ENCODE peak calls at places on chromosome 22, in nine cellular contexts. Z is progenitor cell of endocrine pancreas, G is ovary, F is sigmoid colon, M is kidney, J is left ventricle myocardium inferior, U is fibroblast of villous mesenchyme, A is heart right ventricle, B is Caco-2. W is an unnamed sample.

GRCh38 chr22:45600791-45601730 is 70.6 kb upstream of the ATXN10 start:
- DNase-seq in Z (no peak), G (no peak), F (peak), M (peak), J (no peak), U (peak), A (no peak), B (no peak), W (no peak)

GRCh38 chr22:36194971-36195370 is 6.6 kb downstream of the APOL4 start:
- DNase-seq in Z (peak), G (peak), F (peak), M (no peak), J (peak), U (peak), A (peak), B (peak), W (peak)

GRCh38 chr22:37501610-37502341 is 15.6 kb upstream of the MFNG start:
- DNase-seq in Z (peak), G (peak), F (no peak), M (peak), J (peak), U (peak), A (peak), B (peak), W (peak)

GRCh38 chr22:35446365-35446764 is 46.4 kb downstream of the MCM5 start:
- DNase-seq in Z (no peak), G (no peak), F (peak), M (no peak), J (no peak), U (peak), A (no peak), B (no peak), W (no peak)

GRCh38 chr22:31829505-31829904 is 75.7 kb downstream of the DEPDC5 start:
- DNase-seq in Z (no peak), G (peak), F (no peak), M (no peak), J (no peak), U (peak), A (no peak), B (no peak), W (peak)

GRCh38 chr22:38873469-38874411 is 1.7 kb upstream of the CBX6 start:
- DNase-seq in Z (no peak), G (no peak), F (peak), M (no peak), J (no peak), U (no peak), A (no peak), B (no peak), W (no peak)

GRCh38 chr22:25745341-25746011 is 3.5 kb downstream of the MYO18B start:
- DNase-seq in Z (no peak), G (no peak), F (peak), M (no peak), J (no peak), U (peak), A (no peak), B (no peak), W (no peak)

GRCh38 chr22:40499187-40499753 is 128.9 kb downstream of the SGSM3 start:
- DNase-seq in Z (no peak), G (no peak), F (no peak), M (no peak), J (no peak), U (peak), A (no peak), B (no peak), W (peak)

GRCh38 chr22:28942333-28942732 is 59.0 kb downstream of the ZNRF3 start:
- DNase-seq in Z (no peak), G (no peak), F (no peak), M (no peak), J (no peak), U (no peak), A (no peak), B (no peak), W (no peak)

GRCh38 chr22:37337204-37337943 is 55.1 kb downstream of the CYTH4 start:
- DNase-seq in Z (no peak), G (no peak), F (no peak), M (no peak), J (no peak), U (no peak), A (no peak), B (no peak), W (no peak)

GRCh38 chr22:40607506-40607905 is 29.0 kb downstream of the MRTFA start:
- DNase-seq in Z (no peak), G (no peak), F (no peak), M (no peak), J (no peak), U (no peak), A (no peak), B (no peak), W (no peak)

GRCh38 chr22:46043339-46043738 is 66.4 kb upstream of the WNT7B start:
- DNase-seq in Z (no peak), G (peak), F (peak), M (peak), J (no peak), U (no peak), A (no peak), B (no peak), W (no peak)

GRCh38 chr22:44070029-44070428 is 45.9 kb downstream of the PARVB start:
- DNase-seq in Z (no peak), G (no peak), F (no peak), M (no peak), J (no peak), U (no peak), A (no peak), B (no peak), W (no peak)

GRCh38 chr22:44067901-44068300 is 43.8 kb downstream of the PARVB start:
- DNase-seq in Z (no peak), G (no peak), F (no peak), M (no peak), J (no peak), U (no peak), A (no peak), B (no peak), W (no peak)

GRCh38 chr22:44068422-44069191 is 44.5 kb downstream of the PARVB start:
- DNase-seq in Z (no peak), G (no peak), F (no peak), M (no peak), J (peak), U (no peak), A (peak), B (no peak), W (no peak)

GRCh38 chr22:44063462-44064371 is 39.6 kb downstream of the PARVB start:
- DNase-seq in Z (no peak), G (no peak), F (no peak), M (no peak), J (no peak), U (no peak), A (no peak), B (no peak), W (no peak)

DNA sequence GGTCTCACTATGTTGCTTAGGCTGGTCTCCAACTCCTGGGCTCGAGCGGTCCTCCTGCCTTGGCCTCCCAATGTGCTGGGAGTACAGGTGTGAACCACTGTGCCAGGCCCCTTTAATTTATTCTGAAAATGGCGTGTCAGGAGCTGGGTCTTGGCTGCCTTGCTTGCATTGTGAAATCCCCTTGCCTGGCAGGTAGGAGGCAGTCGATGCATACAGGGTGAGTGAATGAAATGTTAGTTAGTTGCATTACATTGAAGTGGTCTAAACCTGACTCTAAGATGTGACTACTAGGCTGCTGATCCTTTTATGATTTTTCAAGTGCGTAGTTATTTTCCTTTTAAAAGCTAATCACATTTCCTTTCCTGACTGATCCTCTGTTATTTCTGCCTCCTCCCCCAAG is 42.9 kb downstream of the PARVB start:
- DNase-seq in Z (no peak), G (no peak), F (no peak), M (no peak), J (no peak), U (no peak), A (no peak), B (no peak), W (no peak)
- TF ChIP-seq CTCF in Z (no peak), G (no peak), F (no peak), M (no peak), J (no peak), U (no peak), A (no peak), B (no peak), W (no peak)

DNA sequence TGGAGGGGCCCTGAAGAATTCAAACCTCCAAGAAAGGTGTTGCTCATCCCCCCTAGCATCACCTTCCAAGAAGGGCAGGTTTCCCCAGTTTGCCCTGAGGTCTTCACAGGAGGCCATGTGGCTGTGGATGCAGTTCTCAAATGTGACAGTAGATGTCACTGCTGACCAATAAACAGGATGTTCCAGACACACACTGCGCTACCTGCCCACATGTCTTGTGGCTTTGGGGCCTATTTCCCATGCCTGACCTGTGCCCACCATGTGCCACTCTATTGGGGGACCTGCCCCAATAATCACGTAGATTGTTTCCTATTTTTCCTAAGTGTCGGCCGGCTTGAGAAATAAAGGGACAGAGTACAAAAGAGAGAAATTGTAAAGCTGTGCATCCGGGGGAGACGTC is 4.5 kb downstream of the GSTT2 start:
- DNase-seq in Z (no peak), G (no peak), F (no peak), M (no peak), J (no peak), U (peak), A (no peak), B (peak), W (peak)
- TF ChIP-seq CTCF in Z (no peak), G (peak), F (peak), M (peak), J (peak), U (peak), A (peak), B (peak), W (peak)

GRCh38 chr22:19430890-19431541 is 517 bp downstream of the HIRA start:
- DNase-seq in Z (peak), G (peak), F (no peak), M (peak), J (peak), U (peak), A (peak), B (peak), W (peak)
- TF ChIP-seq CTCF in Z (peak), G (no peak), F (no peak), M (no peak), J (peak), U (peak), A (no peak), B (peak), W (no peak)

GRCh38 chr22:18990355-18991137 is 54.5 kb upstream of the PRODH start:
- DNase-seq in Z (no peak), G (no peak), F (no peak), M (no peak), J (no peak), U (no peak), A (no peak), B (no peak), W (no peak)
- TF ChIP-seq CTCF in Z (no peak), G (no peak), F (no peak), M (no peak), J (no peak), U (no peak), A (no peak), B (no peak), W (no peak)

GRCh38 chr22:48944756-48945620 is 882.7 kb downstream of the BRD1 start:
- DNase-seq in Z (peak), G (no peak), F (peak), M (no peak), J (no peak), U (no peak), A (no peak), B (no peak), W (no peak)

GRCh38 chr22:48941903-48942625 is 885.6 kb downstream of the BRD1 start:
- DNase-seq in Z (no peak), G (no peak), F (peak), M (no peak), J (no peak), U (no peak), A (no peak), B (no peak), W (no peak)

GRCh38 chr22:48944433-48944755 is 883.3 kb downstream of the BRD1 start:
- DNase-seq in Z (peak), G (no peak), F (peak), M (no peak), J (no peak), U (no peak), A (no peak), B (no peak), W (no peak)

GRCh38 chr22:48942698-48943566 is 884.7 kb downstream of the BRD1 start:
- DNase-seq in Z (peak), G (no peak), F (peak), M (no peak), J (no peak), U (no peak), A (no peak), B (no peak), W (no peak)

DNA sequence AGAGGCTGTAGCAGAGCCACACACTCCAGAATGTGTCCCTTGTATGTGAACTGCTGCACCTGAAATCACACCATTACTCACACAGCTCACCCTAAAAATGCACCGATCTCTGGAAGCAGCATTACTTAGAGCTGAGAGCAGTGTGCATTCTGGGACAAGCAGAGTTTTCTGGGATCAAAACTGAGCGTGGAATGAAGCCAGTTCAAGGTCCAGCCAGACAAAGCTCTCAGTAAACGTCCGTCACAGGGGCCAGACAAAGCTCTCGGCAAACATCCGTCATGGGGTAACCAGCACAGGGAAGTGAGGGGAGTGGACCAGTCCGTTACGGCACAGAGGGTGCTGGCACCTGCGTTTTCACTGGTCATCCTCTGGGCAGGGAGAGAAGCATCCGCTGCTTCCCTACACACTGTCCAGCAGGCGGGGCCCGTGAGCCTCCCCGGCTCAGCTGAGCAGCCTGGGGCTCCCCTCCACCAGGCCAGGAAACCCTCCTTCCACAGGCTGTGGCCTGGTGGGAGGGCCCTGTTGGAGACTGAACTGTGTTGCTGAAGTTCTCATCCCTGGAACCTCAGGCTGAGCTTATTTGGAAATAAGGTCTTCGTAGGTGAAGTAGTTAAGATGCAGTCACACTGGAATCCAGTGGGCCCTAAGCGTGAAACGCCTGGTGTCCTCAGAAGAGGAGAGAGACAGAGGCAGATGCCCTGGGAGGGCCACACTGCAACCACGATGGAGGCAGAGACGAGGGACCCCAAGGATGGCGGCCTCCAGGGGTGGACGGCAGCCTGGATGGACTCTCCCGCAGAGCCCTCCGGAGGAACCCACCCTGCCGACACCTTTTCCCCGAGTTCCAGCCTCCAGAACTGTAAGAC is 883.9 kb downstream of the BRD1 start:
- DNase-seq in Z (peak), G (no peak), F (peak), M (no peak), J (no peak), U (no peak), A (no peak), B (peak), W (no peak)
- TF ChIP-seq CTCF in Z (peak), G (no peak), F (no peak), M (peak), J (peak), U (no peak), A (peak), B (peak), W (no peak)

GRCh38 chr22:43182118-43182517 is 4.8 kb downstream of the TTLL12 start:
- DNase-seq in Z (no peak), G (peak), F (no peak), M (peak), J (no peak), U (no peak), A (no peak), B (no peak), W (no peak)
- TF ChIP-seq CTCF in Z (no peak), G (no peak), F (no peak), M (no peak), J (no peak), U (no peak), A (no peak), B (no peak), W (no peak)

GRCh38 chr22:20156611-20157415 is 6.0 kb upstream of the CCDC188 start:
- DNase-seq in Z (peak), G (peak), F (peak), M (peak), J (peak), U (peak), A (peak), B (peak), W (peak)

GRCh38 chr22:20158366-20159036 is 7.6 kb upstream of the CCDC188 start:
- DNase-seq in Z (no peak), G (no peak), F (no peak), M (no peak), J (no peak), U (no peak), A (no peak), B (no peak), W (no peak)

GRCh38 chr22:20159088-20159487 is 8.2 kb upstream of the CCDC188 start:
- DNase-seq in Z (no peak), G (no peak), F (no peak), M (no peak), J (no peak), U (no peak), A (no peak), B (no peak), W (no peak)

GRCh38 chr22:20156042-20156389 is 5.2 kb upstream of the CCDC188 start:
- DNase-seq in Z (no peak), G (no peak), F (no peak), M (no peak), J (no peak), U (no peak), A (no peak), B (no peak), W (no peak)

DNA sequence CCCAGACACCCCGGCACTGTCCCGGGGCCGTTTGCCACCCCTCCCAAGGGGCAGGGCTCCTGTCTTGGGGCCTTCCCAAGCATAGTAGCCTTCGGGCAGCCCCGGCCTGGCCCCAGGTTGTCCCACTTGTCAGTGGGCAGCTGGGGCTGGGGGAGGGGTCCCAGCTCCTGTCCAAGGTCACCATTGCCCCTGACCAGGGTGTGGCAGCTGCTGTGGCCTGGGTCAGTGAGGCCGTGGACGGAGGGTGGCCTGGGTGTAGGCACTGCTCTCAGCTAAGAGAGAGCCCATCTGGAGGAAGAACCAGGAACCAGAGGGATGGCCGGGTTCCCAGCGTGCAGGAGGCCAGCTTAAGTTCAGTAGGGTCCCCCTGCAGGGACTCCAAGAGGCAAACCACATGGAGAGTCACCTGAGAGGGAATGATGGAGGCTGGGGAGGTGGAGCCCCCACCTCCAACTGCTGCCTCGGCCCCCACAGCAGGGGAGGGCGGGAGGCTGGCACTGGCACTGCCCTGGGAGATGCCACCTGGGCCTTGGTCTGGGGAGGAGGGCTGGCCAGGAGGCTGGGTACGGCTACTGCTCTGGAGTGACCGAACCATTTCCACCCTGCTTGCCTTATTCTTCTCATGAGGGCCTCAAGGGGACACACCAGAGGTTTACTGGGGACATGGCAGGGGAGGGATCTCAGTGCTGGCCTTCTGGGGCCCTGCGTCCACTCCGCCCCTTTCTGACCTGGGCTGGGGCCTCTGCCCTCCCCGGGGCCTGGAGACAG is 6.7 kb upstream of the CCDC188 start:
- DNase-seq in Z (no peak), G (no peak), F (no peak), M (no peak), J (no peak), U (no peak), A (no peak), B (no peak), W (no peak)
- TF ChIP-seq CTCF in Z (no peak), G (no peak), F (no peak), M (no peak), J (no peak), U (no peak), A (no peak), B (no peak), W (no peak)

GRCh38 chr22:50544746-50545253 is 899 bp upstream of the KLHDC7B start:
- DNase-seq in Z (no peak), G (no peak), F (no peak), M (peak), J (no peak), U (no peak), A (no peak), B (no peak), W (peak)

GRCh38 chr22:50545522-50546325 is at the start of gene KLHDC7B:
- DNase-seq in Z (no peak), G (no peak), F (no peak), M (no peak), J (no peak), U (peak), A (no peak), B (no peak), W (no peak)

GRCh38 chr22:50546326-50547230 is 879 bp downstream of the KLHDC7B start:
- DNase-seq in Z (no peak), G (no peak), F (no peak), M (peak), J (no peak), U (no peak), A (no peak), B (no peak), W (no peak)

GRCh38 chr22:50542416-50542927 is 3.2 kb upstream of the KLHDC7B start:
- DNase-seq in Z (no peak), G (no peak), F (no peak), M (no peak), J (no peak), U (peak), A (no peak), B (no peak), W (no peak)

GRCh38 chr22:50544078-50544745 is 1.5 kb upstream of the KLHDC7B start:
- DNase-seq in Z (peak), G (peak), F (peak), M (peak), J (peak), U (peak), A (peak), B (no peak), W (peak)
- TF ChIP-seq CTCF in Z (peak), G (no peak), F (peak), M (peak), J (peak), U (peak), A (peak), B (peak), W (peak)